ENCODE peak calls at places on chromosomes 16 and 17, in five cellular contexts. One of them, this sample, is unnamed.

GRCh38 chr16:3190949-3191353 is 2.9 kb downstream of the OR1F1 start:
- DNase-seq in effector CD4-positive, alpha-beta T cell: no peak
- DNase-seq in activated T-helper 1 cell treated with anti-CD3 and anti-CD28 coated beads, Interleukin-2, amount 50 U/mL, for 16 hours: no peak
- DNase-seq in PC-9: no peak
- DNase-seq in NB4: no peak
- DNase-seq in this sample: no peak

GRCh38 chr16:69890114-69890890 is 60.8 kb upstream of the CLEC18A start:
- DNase-seq in NB4: no peak
- DNase-seq in activated T-helper 1 cell treated with anti-CD3 and anti-CD28 coated beads, Interleukin-2, amount 50 U/mL, for 16 hours: no peak
- DNase-seq in PC-9: no peak
- DNase-seq in effector CD4-positive, alpha-beta T cell: no peak
- DNase-seq in this sample: peak

GRCh38 chr17:33968350-33969044 is 286.6 kb upstream of the CCL2 start:
- DNase-seq in activated T-helper 1 cell treated with anti-CD3 and anti-CD28 coated beads, Interleukin-2, amount 50 U/mL, for 16 hours: no peak
- DNase-seq in PC-9: no peak
- DNase-seq in effector CD4-positive, alpha-beta T cell: no peak
- DNase-seq in NB4: peak
- DNase-seq in this sample: no peak

GRCh38 chr17:8376302-8377067 is at the start of gene KRABD2:
- DNase-seq in effector CD4-positive, alpha-beta T cell: peak
- DNase-seq in NB4: peak
- DNase-seq in PC-9: peak
- DNase-seq in activated T-helper 1 cell treated with anti-CD3 and anti-CD28 coated beads, Interleukin-2, amount 50 U/mL, for 16 hours: peak
- DNase-seq in this sample: peak

GRCh38 chr16:85148959-85149358 is 36.7 kb upstream of the CIBAR2 start:
- DNase-seq in effector CD4-positive, alpha-beta T cell: no peak
- DNase-seq in activated T-helper 1 cell treated with anti-CD3 and anti-CD28 coated beads, Interleukin-2, amount 50 U/mL, for 16 hours: no peak
- DNase-seq in NB4: no peak
- DNase-seq in PC-9: no peak
- DNase-seq in this sample: no peak

GRCh38 chr16:12815361-12815760 is 11.7 kb upstream of the CPPED1 start:
- DNase-seq in effector CD4-positive, alpha-beta T cell: no peak
- DNase-seq in NB4: no peak
- DNase-seq in PC-9: no peak
- DNase-seq in activated T-helper 1 cell treated with anti-CD3 and anti-CD28 coated beads, Interleukin-2, amount 50 U/mL, for 16 hours: no peak
- DNase-seq in this sample: no peak

GRCh38 chr16:49622421-49623402 is 233.2 kb downstream of the ZNF423 start:
- DNase-seq in NB4: peak
- DNase-seq in activated T-helper 1 cell treated with anti-CD3 and anti-CD28 coated beads, Interleukin-2, amount 50 U/mL, for 16 hours: no peak
- DNase-seq in PC-9: no peak
- DNase-seq in effector CD4-positive, alpha-beta T cell: no peak
- DNase-seq in this sample: no peak

GRCh38 chr17:79837888-79838540 is 1.2 kb downstream of the CBX4 start:
- DNase-seq in NB4: no peak
- DNase-seq in PC-9: no peak
- DNase-seq in effector CD4-positive, alpha-beta T cell: no peak
- DNase-seq in activated T-helper 1 cell treated with anti-CD3 and anti-CD28 coated beads, Interleukin-2, amount 50 U/mL, for 16 hours: no peak
- DNase-seq in this sample: no peak

GRCh38 chr16:72493681-72494415 is 321.9 kb upstream of the PMFBP1 start:
- DNase-seq in effector CD4-positive, alpha-beta T cell: no peak
- DNase-seq in activated T-helper 1 cell treated with anti-CD3 and anti-CD28 coated beads, Interleukin-2, amount 50 U/mL, for 16 hours: no peak
- DNase-seq in PC-9: no peak
- DNase-seq in NB4: no peak
- DNase-seq in this sample: peak

GRCh38 chr16:49748322-49748721 is 107.6 kb downstream of the ZNF423 start:
- DNase-seq in effector CD4-positive, alpha-beta T cell: no peak
- DNase-seq in activated T-helper 1 cell treated with anti-CD3 and anti-CD28 coated beads, Interleukin-2, amount 50 U/mL, for 16 hours: no peak
- DNase-seq in PC-9: no peak
- DNase-seq in NB4: no peak
- DNase-seq in this sample: no peak

GRCh38 chr17:34847939-34848338 is 113.3 kb downstream of the CCT6B start:
- DNase-seq in activated T-helper 1 cell treated with anti-CD3 and anti-CD28 coated beads, Interleukin-2, amount 50 U/mL, for 16 hours: no peak
- DNase-seq in NB4: peak
- DNase-seq in effector CD4-positive, alpha-beta T cell: no peak
- DNase-seq in PC-9: no peak
- DNase-seq in this sample: no peak

GRCh38 chr17:39027037-39027436 is 59.8 kb upstream of the FBXO47 start:
- DNase-seq in effector CD4-positive, alpha-beta T cell: no peak
- DNase-seq in activated T-helper 1 cell treated with anti-CD3 and anti-CD28 coated beads, Interleukin-2, amount 50 U/mL, for 16 hours: no peak
- DNase-seq in PC-9: peak
- DNase-seq in NB4: no peak
- DNase-seq in this sample: no peak

GRCh38 chr16:678858-679807 is 1.1 kb upstream of the STUB1 start:
- DNase-seq in effector CD4-positive, alpha-beta T cell: peak
- DNase-seq in PC-9: peak
- DNase-seq in activated T-helper 1 cell treated with anti-CD3 and anti-CD28 coated beads, Interleukin-2, amount 50 U/mL, for 16 hours: no peak
- DNase-seq in NB4: peak
- DNase-seq in this sample: no peak

GRCh38 chr17:46117850-46118696 is 75.2 kb downstream of the KANSL1 start:
- DNase-seq in PC-9: no peak
- DNase-seq in effector CD4-positive, alpha-beta T cell: no peak
- DNase-seq in activated T-helper 1 cell treated with anti-CD3 and anti-CD28 coated beads, Interleukin-2, amount 50 U/mL, for 16 hours: no peak
- DNase-seq in NB4: no peak
- DNase-seq in this sample: no peak

GRCh38 chr16:22633794-22634193 is 123.1 kb downstream of the NPIPB5 start:
- DNase-seq in NB4: no peak
- DNase-seq in activated T-helper 1 cell treated with anti-CD3 and anti-CD28 coated beads, Interleukin-2, amount 50 U/mL, for 16 hours: no peak
- DNase-seq in effector CD4-positive, alpha-beta T cell: no peak
- DNase-seq in PC-9: no peak
- DNase-seq in this sample: no peak

GRCh38 chr17:82175166-82175565 is 37.5 kb downstream of the CCDC57 start:
- DNase-seq in NB4: no peak
- DNase-seq in activated T-helper 1 cell treated with anti-CD3 and anti-CD28 coated beads, Interleukin-2, amount 50 U/mL, for 16 hours: no peak
- DNase-seq in PC-9: no peak
- DNase-seq in effector CD4-positive, alpha-beta T cell: no peak
- DNase-seq in this sample: no peak

GRCh38 chr17:17416007-17416399 is 60.8 kb upstream of the MED9 start:
- DNase-seq in PC-9: peak
- DNase-seq in effector CD4-positive, alpha-beta T cell: no peak
- DNase-seq in NB4: peak
- DNase-seq in activated T-helper 1 cell treated with anti-CD3 and anti-CD28 coated beads, Interleukin-2, amount 50 U/mL, for 16 hours: no peak
- DNase-seq in this sample: peak

GRCh38 chr17:70137451-70138230 is 31.7 kb upstream of the KCNJ2 start:
- DNase-seq in NB4: no peak
- DNase-seq in PC-9: no peak
- DNase-seq in activated T-helper 1 cell treated with anti-CD3 and anti-CD28 coated beads, Interleukin-2, amount 50 U/mL, for 16 hours: no peak
- DNase-seq in effector CD4-positive, alpha-beta T cell: no peak
- DNase-seq in this sample: peak

GRCh38 chr16:491225-491919 is 36.1 kb upstream of the CAPN15 start:
- DNase-seq in effector CD4-positive, alpha-beta T cell: no peak
- DNase-seq in NB4: peak
- DNase-seq in PC-9: no peak
- DNase-seq in activated T-helper 1 cell treated with anti-CD3 and anti-CD28 coated beads, Interleukin-2, amount 50 U/mL, for 16 hours: no peak
- DNase-seq in this sample: no peak

GRCh38 chr17:31418773-31419350 is 27.4 kb downstream of the RAB11FIP4 start:
- DNase-seq in activated T-helper 1 cell treated with anti-CD3 and anti-CD28 coated beads, Interleukin-2, amount 50 U/mL, for 16 hours: no peak
- DNase-seq in PC-9: no peak
- DNase-seq in NB4: no peak
- DNase-seq in effector CD4-positive, alpha-beta T cell: no peak
- DNase-seq in this sample: no peak

GRCh38 chr17:78781339-78782304 is at the start of gene CYTH1:
- DNase-seq in NB4: peak
- DNase-seq in activated T-helper 1 cell treated with anti-CD3 and anti-CD28 coated beads, Interleukin-2, amount 50 U/mL, for 16 hours: no peak
- DNase-seq in effector CD4-positive, alpha-beta T cell: peak
- DNase-seq in PC-9: peak
- DNase-seq in this sample: no peak

GRCh38 chr16:55495616-55496289 is 13.1 kb upstream of the LPCAT2 start:
- DNase-seq in effector CD4-positive, alpha-beta T cell: no peak
- DNase-seq in NB4: no peak
- DNase-seq in PC-9: no peak
- DNase-seq in activated T-helper 1 cell treated with anti-CD3 and anti-CD28 coated beads, Interleukin-2, amount 50 U/mL, for 16 hours: no peak
- DNase-seq in this sample: no peak

GRCh38 chr17:50256826-50257573 is 17.3 kb upstream of the TMEM92 start:
- DNase-seq in PC-9: no peak
- DNase-seq in NB4: no peak
- DNase-seq in effector CD4-positive, alpha-beta T cell: no peak
- DNase-seq in activated T-helper 1 cell treated with anti-CD3 and anti-CD28 coated beads, Interleukin-2, amount 50 U/mL, for 16 hours: no peak
- DNase-seq in this sample: no peak

GRCh38 chr17:37488009-37488604 is 1.6 kb upstream of the DUSP14 start:
- DNase-seq in NB4: peak
- DNase-seq in PC-9: peak
- DNase-seq in effector CD4-positive, alpha-beta T cell: no peak
- DNase-seq in activated T-helper 1 cell treated with anti-CD3 and anti-CD28 coated beads, Interleukin-2, amount 50 U/mL, for 16 hours: no peak
- DNase-seq in this sample: peak

GRCh38 chr16:11396241-11397048 is 51.2 kb downstream of the RMI2 start:
- DNase-seq in PC-9: peak
- DNase-seq in activated T-helper 1 cell treated with anti-CD3 and anti-CD28 coated beads, Interleukin-2, amount 50 U/mL, for 16 hours: peak
- DNase-seq in effector CD4-positive, alpha-beta T cell: peak
- DNase-seq in NB4: peak
- DNase-seq in this sample: peak

GRCh38 chr16:86734559-86735480 is 156.5 kb downstream of the FOXL1 start:
- DNase-seq in NB4: no peak
- DNase-seq in effector CD4-positive, alpha-beta T cell: no peak
- DNase-seq in activated T-helper 1 cell treated with anti-CD3 and anti-CD28 coated beads, Interleukin-2, amount 50 U/mL, for 16 hours: no peak
- DNase-seq in PC-9: no peak
- DNase-seq in this sample: no peak

GRCh38 chr16:578870-579405 is 9.2 kb downstream of the PIGQ start:
- DNase-seq in PC-9: no peak
- DNase-seq in effector CD4-positive, alpha-beta T cell: peak
- DNase-seq in activated T-helper 1 cell treated with anti-CD3 and anti-CD28 coated beads, Interleukin-2, amount 50 U/mL, for 16 hours: no peak
- DNase-seq in NB4: peak
- DNase-seq in this sample: no peak

GRCh38 chr17:58575511-58575910 is 61.1 kb upstream of the MTMR4 start:
- DNase-seq in NB4: peak
- DNase-seq in effector CD4-positive, alpha-beta T cell: no peak
- DNase-seq in PC-9: peak
- DNase-seq in activated T-helper 1 cell treated with anti-CD3 and anti-CD28 coated beads, Interleukin-2, amount 50 U/mL, for 16 hours: no peak
- DNase-seq in this sample: peak

GRCh38 chr16:80852261-80852872 is 48.0 kb upstream of the CDYL2 start:
- DNase-seq in NB4: peak
- DNase-seq in PC-9: peak
- DNase-seq in activated T-helper 1 cell treated with anti-CD3 and anti-CD28 coated beads, Interleukin-2, amount 50 U/mL, for 16 hours: no peak
- DNase-seq in effector CD4-positive, alpha-beta T cell: no peak
- DNase-seq in this sample: peak

GRCh38 chr16:27547134-27547533 is 2.6 kb downstream of the GTF3C1 start:
- DNase-seq in activated T-helper 1 cell treated with anti-CD3 and anti-CD28 coated beads, Interleukin-2, amount 50 U/mL, for 16 hours: no peak
- DNase-seq in NB4: peak
- DNase-seq in PC-9: no peak
- DNase-seq in effector CD4-positive, alpha-beta T cell: no peak
- DNase-seq in this sample: no peak

GRCh38 chr17:75096082-75096625 is 8.4 kb downstream of the SLC16A5 start:
- DNase-seq in activated T-helper 1 cell treated with anti-CD3 and anti-CD28 coated beads, Interleukin-2, amount 50 U/mL, for 16 hours: no peak
- DNase-seq in PC-9: peak
- DNase-seq in effector CD4-positive, alpha-beta T cell: no peak
- DNase-seq in NB4: peak
- DNase-seq in this sample: no peak

GRCh38 chr16:3656491-3657468 is 2.3 kb downstream of the DNASE1 start:
- DNase-seq in activated T-helper 1 cell treated with anti-CD3 and anti-CD28 coated beads, Interleukin-2, amount 50 U/mL, for 16 hours: no peak
- DNase-seq in NB4: no peak
- DNase-seq in effector CD4-positive, alpha-beta T cell: no peak
- DNase-seq in PC-9: peak
- DNase-seq in this sample: no peak

GRCh38 chr17:11644265-11645212 is 46.3 kb downstream of the DNAH9 start:
- DNase-seq in effector CD4-positive, alpha-beta T cell: peak
- DNase-seq in activated T-helper 1 cell treated with anti-CD3 and anti-CD28 coated beads, Interleukin-2, amount 50 U/mL, for 16 hours: no peak
- DNase-seq in NB4: peak
- DNase-seq in PC-9: peak
- DNase-seq in this sample: peak